ENCODE peak calls at places on chromosomes 7 and 10, in five cellular contexts. One of them, this sample, is unnamed.

GRCh38 chr7:141563956-141564623 is 12.9 kb downstream of the AGK start:
- DNase-seq in neuronal stem cell: no peak
- DNase-seq in H9: peak
- DNase-seq in trophoblast cell: no peak
- DNase-seq in mesenchymal stem cell: no peak
- DNase-seq in this sample: no peak

GRCh38 chr10:49082767-49083166 is 32.6 kb downstream of the VSTM4 start:
- DNase-seq in H9: no peak
- DNase-seq in mesenchymal stem cell: no peak
- DNase-seq in trophoblast cell: no peak
- DNase-seq in neuronal stem cell: no peak
- DNase-seq in this sample: no peak

GRCh38 chr10:125083576-125083920 is 76.8 kb downstream of the CTBP2 start:
- DNase-seq in neuronal stem cell: no peak
- DNase-seq in trophoblast cell: no peak
- DNase-seq in H9: no peak
- DNase-seq in mesenchymal stem cell: peak
- DNase-seq in this sample: no peak

GRCh38 chr7:80830584-80831319 is 88.1 kb downstream of the SEMA3C start:
- DNase-seq in trophoblast cell: peak
- DNase-seq in H9: no peak
- DNase-seq in mesenchymal stem cell: no peak
- DNase-seq in neuronal stem cell: no peak
- DNase-seq in this sample: no peak

GRCh38 chr10:97131702-97132101 is 54.1 kb downstream of the SLIT1 start:
- DNase-seq in mesenchymal stem cell: no peak
- DNase-seq in H9: no peak
- DNase-seq in neuronal stem cell: no peak
- DNase-seq in trophoblast cell: no peak
- DNase-seq in this sample: no peak

GRCh38 chr7:947391-948210 is 6.9 kb downstream of the ADAP1 start:
- DNase-seq in trophoblast cell: no peak
- DNase-seq in neuronal stem cell: no peak
- DNase-seq in H9: no peak
- DNase-seq in mesenchymal stem cell: no peak
- DNase-seq in this sample: no peak

GRCh38 chr10:113213041-113213440 is 263.0 kb downstream of the TCF7L2 start:
- DNase-seq in H9: no peak
- DNase-seq in mesenchymal stem cell: no peak
- DNase-seq in trophoblast cell: no peak
- DNase-seq in neuronal stem cell: no peak
- DNase-seq in this sample: no peak

GRCh38 chr10:69413221-69413865 is 3.4 kb downstream of the TACR2 start:
- DNase-seq in H9: peak
- DNase-seq in trophoblast cell: no peak
- DNase-seq in mesenchymal stem cell: peak
- DNase-seq in neuronal stem cell: peak
- DNase-seq in this sample: peak

GRCh38 chr7:24245362-24245761 is 38.6 kb upstream of the NPY start:
- DNase-seq in mesenchymal stem cell: peak
- DNase-seq in H9: no peak
- DNase-seq in trophoblast cell: no peak
- DNase-seq in neuronal stem cell: no peak
- DNase-seq in this sample: no peak

GRCh38 chr10:8104005-8104404 is 49.5 kb downstream of the GATA3 start:
- DNase-seq in trophoblast cell: no peak
- DNase-seq in mesenchymal stem cell: no peak
- DNase-seq in H9: no peak
- DNase-seq in neuronal stem cell: no peak
- DNase-seq in this sample: no peak

GRCh38 chr7:1112109-1112508 is 24.2 kb downstream of the GPER1 start:
- DNase-seq in trophoblast cell: no peak
- DNase-seq in neuronal stem cell: no peak
- DNase-seq in mesenchymal stem cell: no peak
- DNase-seq in H9: no peak
- DNase-seq in this sample: no peak

GRCh38 chr10:97048649-97049427 is 136.9 kb downstream of the SLIT1 start:
- DNase-seq in neuronal stem cell: no peak
- DNase-seq in mesenchymal stem cell: no peak
- DNase-seq in trophoblast cell: no peak
- DNase-seq in H9: no peak
- DNase-seq in this sample: no peak

DNA sequence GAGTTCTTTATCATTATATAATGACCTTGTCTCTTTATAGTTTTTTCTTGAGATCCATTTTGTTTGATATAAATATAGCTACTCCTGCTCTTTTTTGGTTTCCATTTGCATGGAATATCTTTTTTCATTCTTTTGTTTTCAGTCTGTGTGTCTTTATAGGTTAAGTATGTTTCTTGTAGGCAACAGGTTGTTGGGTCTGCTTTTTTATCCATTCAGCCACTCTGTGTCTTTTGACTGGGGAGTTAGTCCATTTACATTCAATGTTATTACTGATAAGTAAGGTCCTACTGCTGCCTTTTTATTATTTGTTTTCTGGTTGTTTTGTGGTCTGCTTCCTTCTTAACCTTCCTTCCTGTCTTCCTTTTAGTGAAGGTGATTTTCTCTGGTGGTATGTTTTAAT is 21.1 kb downstream of the GALNT11 start:
- DNase-seq in neuronal stem cell: no peak
- DNase-seq in H9: no peak
- DNase-seq in mesenchymal stem cell: no peak
- DNase-seq in trophoblast cell: no peak
- DNase-seq in this sample: no peak
- H2BK12ac ChIP-seq in neuronal stem cell: no peak
- H2BK12ac ChIP-seq in H9: no peak
- H2BK12ac ChIP-seq in mesenchymal stem cell: no peak
- H2BK12ac ChIP-seq in trophoblast cell: no peak
- H2BK12ac ChIP-seq in this sample: no peak

GRCh38 chr10:4384254-4384653 is 441.8 kb upstream of the AKR1E2 start:
- DNase-seq in H9: no peak
- DNase-seq in mesenchymal stem cell: peak
- DNase-seq in trophoblast cell: no peak
- DNase-seq in neuronal stem cell: no peak
- DNase-seq in this sample: no peak
- H2BK12ac ChIP-seq in H9: no peak
- H2BK12ac ChIP-seq in mesenchymal stem cell: no peak
- H2BK12ac ChIP-seq in trophoblast cell: peak
- H2BK12ac ChIP-seq in neuronal stem cell: no peak
- H2BK12ac ChIP-seq in this sample: no peak

DNA sequence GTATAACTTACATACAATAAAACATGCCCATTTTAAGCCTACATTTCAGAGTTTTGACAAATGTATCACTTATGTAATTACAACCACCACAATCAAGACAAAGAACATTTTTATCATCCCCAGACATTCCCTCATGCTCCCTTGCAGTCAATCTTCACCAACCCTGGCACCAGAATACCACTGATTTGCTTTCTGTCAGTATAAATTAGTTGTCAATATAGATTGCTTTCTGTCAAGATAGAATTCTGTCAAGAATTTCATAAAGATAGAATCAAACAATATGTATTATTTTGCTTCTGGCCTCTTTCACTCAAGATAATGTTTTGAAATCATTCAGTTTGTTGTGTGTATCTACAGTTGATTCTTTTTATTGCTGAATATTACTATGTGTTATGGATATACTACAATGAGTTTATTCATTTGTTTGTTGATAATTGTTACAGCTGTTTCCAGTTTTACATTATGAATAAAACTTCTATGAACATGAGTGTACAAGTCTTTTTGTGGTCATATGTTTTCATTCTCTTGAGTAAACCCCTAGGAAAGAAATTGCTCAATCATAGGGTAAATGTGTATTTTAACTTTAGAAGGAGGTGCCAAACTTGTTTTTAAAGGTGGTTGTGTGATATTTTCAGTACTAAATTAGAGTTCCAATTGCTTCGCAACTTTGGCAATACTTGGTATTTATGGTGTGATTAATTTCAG is 56.9 kb downstream of the IFIT5 start:
- DNase-seq in mesenchymal stem cell: no peak
- DNase-seq in trophoblast cell: no peak
- DNase-seq in neuronal stem cell: no peak
- DNase-seq in H9: no peak
- DNase-seq in this sample: no peak
- H2BK12ac ChIP-seq in mesenchymal stem cell: no peak
- H2BK12ac ChIP-seq in trophoblast cell: no peak
- H2BK12ac ChIP-seq in neuronal stem cell: no peak
- H2BK12ac ChIP-seq in H9: no peak
- H2BK12ac ChIP-seq in this sample: no peak

GRCh38 chr10:119176166-119176565 is 2.4 kb downstream of the PRDX3 start:
- DNase-seq in trophoblast cell: peak
- DNase-seq in neuronal stem cell: no peak
- DNase-seq in mesenchymal stem cell: no peak
- DNase-seq in H9: no peak
- DNase-seq in this sample: no peak
- H2BK12ac ChIP-seq in trophoblast cell: no peak
- H2BK12ac ChIP-seq in neuronal stem cell: no peak
- H2BK12ac ChIP-seq in mesenchymal stem cell: no peak
- H2BK12ac ChIP-seq in H9: no peak
- H2BK12ac ChIP-seq in this sample: no peak

This sample was measured in H1.